ENCODE peak calls at places on chromosomes 6 and 20, in six cellular contexts. P is heart right ventricle, V is WERI-Rb-1, U is astrocyte of the spinal cord, H is activated B cell treated with CpG ODN at 0.5 μM for 24 hours, L is endodermal cell. N is an unnamed sample.

GRCh38 chr6:57172136-57173055 is at the start of gene BAG2:
- DNase-seq in H (peak), V (peak), P (peak), L (peak), U (peak), N (peak)

GRCh38 chr20:45783656-45784294 is 7.9 kb downstream of the WFDC3 start:
- DNase-seq in V (no peak), P (peak), L (no peak), H (no peak), U (peak), N (no peak)

GRCh38 chr6:45448417-45449389 is 71.0 kb upstream of the SUPT3H start:
- DNase-seq in V (no peak), P (no peak), H (no peak), U (peak), L (no peak), N (no peak)

GRCh38 chr6:157779705-157780604 is 43.1 kb upstream of the SNX9 start:
- DNase-seq in U (no peak), H (no peak), V (no peak), P (no peak), L (no peak), N (no peak)

GRCh38 chr6:126228001-126228791 is 111.7 kb upstream of the CENPW start:
- DNase-seq in P (no peak), U (no peak), L (no peak), V (peak), H (no peak), N (no peak)

GRCh38 chr6:156876302-156876701 is 99.1 kb downstream of the ARID1B start:
- DNase-seq in L (peak), U (no peak), P (no peak), H (no peak), V (peak), N (no peak)

GRCh38 chr6:54958446-54958845 is 111.9 kb downstream of the FAM83B start:
- DNase-seq in P (no peak), H (no peak), U (no peak), V (no peak), L (no peak), N (no peak)

GRCh38 chr6:153092082-153093013 is 38.7 kb downstream of the RGS17 start:
- DNase-seq in H (no peak), U (peak), P (no peak), L (no peak), V (no peak), N (no peak)

GRCh38 chr6:10112871-10113584 is 301.8 kb downstream of the TFAP2A start:
- DNase-seq in U (no peak), V (no peak), P (no peak), L (peak), H (no peak), N (no peak)

GRCh38 chr6:52231411-52232127 is 12.7 kb downstream of the IL17F start:
- DNase-seq in L (no peak), P (no peak), H (no peak), U (no peak), V (no peak), N (peak)

GRCh38 chr6:81767163-81768000 is 14.9 kb upstream of the TENT5A start:
- DNase-seq in U (peak), H (no peak), P (no peak), L (no peak), V (no peak), N (no peak)

GRCh38 chr20:49747707-49748524 is 34.2 kb upstream of the B4GALT5 start:
- DNase-seq in P (peak), V (no peak), H (no peak), L (peak), U (peak), N (no peak)

GRCh38 chr6:4819706-4820283 is 43.6 kb downstream of the CDYL start:
- DNase-seq in H (no peak), V (no peak), U (no peak), P (no peak), L (no peak), N (no peak)

GRCh38 chr6:165244524-165245247 is 64.7 kb downstream of the C6orf118 start:
- DNase-seq in P (no peak), H (no peak), V (no peak), L (peak), U (no peak), N (no peak)

GRCh38 chr20:45822863-45823262 is 4.2 kb downstream of the TNNC2 start:
- DNase-seq in P (no peak), L (no peak), H (no peak), V (peak), U (no peak), N (no peak)

GRCh38 chr6:107114213-107114871 is 973 bp downstream of the BEND3 start:
- DNase-seq in U (peak), V (peak), P (peak), H (peak), L (peak), N (peak)

GRCh38 chr6:81002126-81002525 is 750.4 kb downstream of the TENT5A start:
- DNase-seq in P (no peak), L (no peak), V (no peak), U (peak), H (no peak), N (no peak)

GRCh38 chr6:42704937-42705374 is 17.4 kb downstream of the PRPH2 start:
- DNase-seq in H (no peak), P (no peak), L (no peak), U (no peak), V (no peak), N (no peak)

GRCh38 chr6:13165518-13166186 is 162.7 kb downstream of the TBC1D7 start:
- DNase-seq in L (no peak), U (no peak), H (no peak), P (no peak), V (no peak), N (no peak)

GRCh38 chr6:53302678-53303360 is 45.9 kb downstream of the ELOVL5 start:
- DNase-seq in L (no peak), H (no peak), U (peak), V (no peak), P (no peak), N (no peak)

GRCh38 chr20:60024245-60024644 is 66.0 kb downstream of the CDH26 start:
- DNase-seq in U (no peak), V (no peak), L (no peak), H (no peak), P (no peak), N (no peak)

GRCh38 chr6:34047913-34048867 is 97.7 kb downstream of the GRM4 start:
- DNase-seq in U (no peak), H (no peak), P (no peak), V (no peak), L (peak), N (no peak)

GRCh38 chr6:35710241-35710847 is 21.6 kb upstream of the FKBP5 start:
- DNase-seq in P (no peak), U (peak), V (no peak), H (no peak), L (peak), N (no peak)

GRCh38 chr6:72760130-72760793 is 138.4 kb downstream of the KCNQ5 start:
- DNase-seq in L (no peak), U (peak), H (no peak), V (no peak), P (no peak), N (no peak)

GRCh38 chr6:75219213-75219612 is 13.4 kb upstream of the COL12A1 start:
- DNase-seq in H (no peak), P (no peak), V (no peak), U (no peak), L (no peak), N (no peak)

GRCh38 chr20:5191829-5192569 is 65.2 kb downstream of the CDS2 start:
- DNase-seq in P (peak), V (peak), U (peak), H (no peak), L (peak), N (no peak)

GRCh38 chr6:2245954-2246863 is 804 bp upstream of the GMDS start:
- DNase-seq in P (peak), L (peak), V (peak), H (peak), U (peak), N (peak)

GRCh38 chr6:159943101-159943632 is 25.7 kb upstream of the IGF2R start:
- DNase-seq in V (no peak), P (no peak), U (peak), L (no peak), H (no peak), N (no peak)

GRCh38 chr6:46997646-46998045 is 44.5 kb downstream of the ADGRF1 start:
- DNase-seq in V (no peak), U (no peak), P (no peak), L (no peak), H (no peak), N (no peak)

GRCh38 chr20:57445298-57445697 is 54.1 kb downstream of the RBM38 start:
- DNase-seq in H (no peak), V (no peak), U (peak), P (peak), L (no peak), N (no peak)

GRCh38 chr6:14499804-14500203 is 382.2 kb downstream of the CD83 start:
- DNase-seq in P (no peak), L (peak), V (peak), H (no peak), U (peak), N (no peak)

GRCh38 chr6:20839624-20840023 is 305.4 kb downstream of the CDKAL1 start:
- DNase-seq in P (no peak), L (no peak), V (no peak), H (no peak), U (no peak), N (no peak)
- TF ChIP-seq CTCF in P (no peak), L (peak), V (peak), H (no peak), U (no peak), N (no peak)

DNA sequence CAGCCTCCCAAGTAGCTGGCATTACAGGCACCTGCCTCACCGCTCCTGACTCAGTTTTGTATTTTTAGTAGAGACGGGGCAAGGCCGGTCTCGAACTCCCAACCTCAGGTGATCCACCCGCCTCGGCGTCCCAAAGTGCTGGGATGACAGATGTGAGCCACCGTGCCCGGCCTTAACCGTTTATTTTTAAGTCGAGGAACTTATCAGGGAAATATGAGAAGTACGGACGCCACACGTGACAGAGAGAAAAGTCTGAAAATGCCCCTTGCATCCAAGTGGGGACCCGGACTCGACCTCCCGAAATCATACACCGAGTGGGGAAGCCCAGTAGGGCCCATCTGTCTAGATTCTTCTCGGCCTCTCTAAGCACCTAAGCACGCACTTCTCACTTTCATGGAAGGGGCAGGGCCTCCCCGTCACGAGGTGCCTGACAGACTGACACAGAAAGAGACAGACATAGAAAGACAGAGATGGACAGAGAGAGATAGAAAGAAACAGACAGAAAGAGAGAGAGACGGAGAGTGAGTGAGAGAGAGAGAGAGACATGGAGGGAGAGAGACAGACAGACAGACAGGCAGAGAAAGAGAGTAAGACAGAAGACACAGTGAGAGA is 756.5 kb upstream of the DEFB115 start:
- DNase-seq in L (no peak), V (no peak), U (no peak), H (no peak), P (no peak), N (no peak)
- TF ChIP-seq CTCF in L (no peak), V (no peak), U (no peak), H (no peak), P (no peak), N (no peak)

DNA sequence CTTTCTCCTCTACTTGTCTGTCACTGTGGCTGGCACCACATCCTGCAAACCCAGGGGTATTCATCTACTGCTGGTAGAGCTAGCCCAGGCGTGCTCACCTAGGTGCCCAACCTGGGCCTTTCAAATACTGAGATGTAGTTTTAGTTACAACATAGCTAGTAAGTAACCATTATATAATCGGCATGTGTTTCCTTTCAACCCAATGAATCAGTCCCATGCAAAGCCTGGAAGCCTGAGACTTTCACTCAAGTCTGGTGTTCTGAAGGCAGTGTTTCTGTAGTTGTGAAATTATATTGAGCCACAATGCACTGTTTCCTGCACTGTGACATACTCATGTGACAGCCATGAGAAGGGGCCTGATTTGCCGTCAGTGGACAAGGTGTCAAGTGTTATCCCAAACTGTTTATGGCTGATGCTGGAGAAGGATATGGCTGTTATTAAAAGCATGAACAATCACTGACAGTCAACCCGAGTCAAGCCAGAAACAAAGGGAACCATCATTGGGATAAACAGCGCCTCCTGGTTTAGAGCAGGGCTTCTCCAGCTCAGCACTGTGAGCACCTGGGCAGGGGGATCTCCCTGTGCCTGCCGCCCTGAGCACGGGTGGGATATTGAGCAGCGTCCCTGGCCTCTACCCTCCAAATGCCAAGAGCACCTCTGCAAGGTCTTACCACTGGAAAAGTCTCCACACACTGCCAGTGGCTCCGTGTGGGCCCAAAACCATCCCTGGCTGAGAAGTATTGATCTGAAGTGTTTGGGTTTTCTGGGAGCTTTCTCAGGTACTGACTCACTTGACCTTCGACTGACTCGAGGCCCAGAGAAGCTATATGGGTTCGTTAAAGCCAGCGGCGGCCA is 1.6 kb downstream of the PSMA7 start:
- DNase-seq in U (peak), P (no peak), V (no peak), H (no peak), L (peak), N (no peak)
- TF ChIP-seq CTCF in U (peak), P (no peak), V (peak), H (no peak), L (peak), N (no peak)

GRCh38 chr6:31728767-31729514 is at the start of gene DDAH2:
- DNase-seq in U (no peak), P (no peak), V (no peak), L (no peak), H (no peak), N (no peak)
- TF ChIP-seq CTCF in U (no peak), P (peak), V (peak), L (peak), H (no peak), N (no peak)

GRCh38 chr6:24057030-24057429 is 69.0 kb upstream of the NRSN1 start:
- DNase-seq in L (no peak), H (no peak), U (no peak), V (no peak), P (no peak), N (no peak)

GRCh38 chr6:24054388-24054787 is 71.6 kb upstream of the NRSN1 start:
- DNase-seq in L (peak), H (no peak), P (no peak), V (no peak), U (no peak), N (no peak)

DNA sequence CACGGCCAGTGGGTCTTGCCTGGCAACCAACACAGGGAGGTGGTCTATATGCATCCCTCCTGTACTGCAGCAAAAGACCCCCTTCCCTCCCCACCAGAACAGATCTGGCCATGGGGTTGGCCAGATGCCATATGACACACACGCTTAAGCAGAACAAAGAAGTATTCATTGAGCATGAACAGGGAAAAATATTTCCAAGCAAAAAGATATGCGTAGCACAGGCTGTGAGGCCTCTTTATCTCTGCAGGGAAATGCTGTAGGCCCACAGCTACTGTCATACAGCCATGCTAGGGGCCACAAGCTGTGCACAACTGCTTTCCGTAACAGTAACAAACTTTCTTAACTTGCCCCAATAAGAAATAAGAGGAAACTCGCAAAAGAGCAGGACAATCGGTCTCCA is 73.4 kb upstream of the NRSN1 start:
- DNase-seq in V (no peak), L (no peak), P (no peak), U (no peak), H (no peak), N (no peak)
- TF ChIP-seq CTCF in V (no peak), L (no peak), P (no peak), U (no peak), H (no peak), N (no peak)

GRCh38 chr6:167815296-167815980 is 11.3 kb upstream of the AFDN start:
- DNase-seq in U (no peak), L (no peak), P (no peak), H (no peak), V (no peak), N (no peak)
- TF ChIP-seq CTCF in U (no peak), L (no peak), P (no peak), H (no peak), V (no peak), N (no peak)

GRCh38 chr6:131156411-131156810 is 21.1 kb downstream of the AKAP7 start:
- DNase-seq in V (no peak), P (no peak), H (no peak), L (no peak), U (no peak), N (no peak)
- TF ChIP-seq CTCF in V (no peak), P (no peak), H (no peak), L (no peak), U (no peak), N (no peak)

N was measured in natural killer cell.